ENCODE peak calls at places on chromosomes 16 and 17, in four cellular contexts. One of them, this sample, is unnamed.

GRCh38 chr16:3023415-3023668 is 400 bp downstream of the HCFC1R1 start:
- DNase-seq in activated CD8-positive, alpha-beta memory T cell treated with anti-CD3 and anti-CD28 coated beads for 1 hour: no peak
- DNase-seq in keratinocyte: no peak
- DNase-seq in GM23248: peak
- DNase-seq in this sample: peak

GRCh38 chr16:81237282-81237681 is 1.2 kb upstream of the BCO1 start:
- DNase-seq in keratinocyte: no peak
- DNase-seq in GM23248: no peak
- DNase-seq in activated CD8-positive, alpha-beta memory T cell treated with anti-CD3 and anti-CD28 coated beads for 1 hour: no peak
- DNase-seq in this sample: no peak

GRCh38 chr17:5694507-5694906 is 110.2 kb upstream of the NLRP1 start:
- DNase-seq in GM23248: no peak
- DNase-seq in keratinocyte: no peak
- DNase-seq in activated CD8-positive, alpha-beta memory T cell treated with anti-CD3 and anti-CD28 coated beads for 1 hour: no peak
- DNase-seq in this sample: no peak

GRCh38 chr17:40069751-40070643 is 7.2 kb downstream of the THRA start:
- DNase-seq in GM23248: peak
- DNase-seq in keratinocyte: no peak
- DNase-seq in activated CD8-positive, alpha-beta memory T cell treated with anti-CD3 and anti-CD28 coated beads for 1 hour: peak
- DNase-seq in this sample: no peak

GRCh38 chr16:57081744-57082143 is 10.6 kb upstream of the CPNE2 start:
- DNase-seq in GM23248: no peak
- DNase-seq in activated CD8-positive, alpha-beta memory T cell treated with anti-CD3 and anti-CD28 coated beads for 1 hour: no peak
- DNase-seq in keratinocyte: no peak
- DNase-seq in this sample: no peak

GRCh38 chr16:66984902-66985311 is 3.5 kb upstream of the CES4A start:
- DNase-seq in keratinocyte: no peak
- DNase-seq in activated CD8-positive, alpha-beta memory T cell treated with anti-CD3 and anti-CD28 coated beads for 1 hour: no peak
- DNase-seq in GM23248: no peak
- DNase-seq in this sample: no peak

GRCh38 chr17:7850970-7851437 is 3.9 kb upstream of the TMEM88 start:
- DNase-seq in keratinocyte: no peak
- DNase-seq in GM23248: no peak
- DNase-seq in activated CD8-positive, alpha-beta memory T cell treated with anti-CD3 and anti-CD28 coated beads for 1 hour: no peak
- DNase-seq in this sample: no peak

GRCh38 chr16:1413684-1414531 is 596 bp downstream of the UNKL start:
- DNase-seq in GM23248: peak
- DNase-seq in activated CD8-positive, alpha-beta memory T cell treated with anti-CD3 and anti-CD28 coated beads for 1 hour: no peak
- DNase-seq in keratinocyte: no peak
- DNase-seq in this sample: peak

GRCh38 chr17:76261421-76262215 is 3.5 kb upstream of the UBALD2 start:
- DNase-seq in GM23248: no peak
- DNase-seq in activated CD8-positive, alpha-beta memory T cell treated with anti-CD3 and anti-CD28 coated beads for 1 hour: no peak
- DNase-seq in keratinocyte: no peak
- DNase-seq in this sample: no peak

GRCh38 chr16:66262253-66263167 is 104.0 kb upstream of the CDH5 start:
- DNase-seq in GM23248: peak
- DNase-seq in keratinocyte: no peak
- DNase-seq in activated CD8-positive, alpha-beta memory T cell treated with anti-CD3 and anti-CD28 coated beads for 1 hour: no peak
- DNase-seq in this sample: no peak

GRCh38 chr16:80526418-80527061 is 14.3 kb upstream of the DYNLRB2 start:
- DNase-seq in activated CD8-positive, alpha-beta memory T cell treated with anti-CD3 and anti-CD28 coated beads for 1 hour: peak
- DNase-seq in keratinocyte: no peak
- DNase-seq in GM23248: peak
- DNase-seq in this sample: peak

GRCh38 chr17:49980703-49981197 is 11.8 kb downstream of the DLX4 start:
- DNase-seq in keratinocyte: peak
- DNase-seq in activated CD8-positive, alpha-beta memory T cell treated with anti-CD3 and anti-CD28 coated beads for 1 hour: no peak
- DNase-seq in GM23248: no peak
- DNase-seq in this sample: no peak

GRCh38 chr17:71022758-71023157 is 853.4 kb downstream of the KCNJ2 start:
- DNase-seq in activated CD8-positive, alpha-beta memory T cell treated with anti-CD3 and anti-CD28 coated beads for 1 hour: no peak
- DNase-seq in keratinocyte: no peak
- DNase-seq in GM23248: no peak
- DNase-seq in this sample: no peak

GRCh38 chr17:38456031-38456815 is 28.0 kb downstream of the ARHGAP23 start:
- DNase-seq in GM23248: no peak
- DNase-seq in keratinocyte: no peak
- DNase-seq in activated CD8-positive, alpha-beta memory T cell treated with anti-CD3 and anti-CD28 coated beads for 1 hour: no peak
- DNase-seq in this sample: no peak

GRCh38 chr17:14580494-14580893 is 279.6 kb downstream of the HS3ST3B1 start:
- DNase-seq in activated CD8-positive, alpha-beta memory T cell treated with anti-CD3 and anti-CD28 coated beads for 1 hour: no peak
- DNase-seq in keratinocyte: no peak
- DNase-seq in GM23248: peak
- DNase-seq in this sample: no peak

GRCh38 chr17:50476545-50477315 is 1.9 kb upstream of the RSAD1 start:
- DNase-seq in GM23248: no peak
- DNase-seq in activated CD8-positive, alpha-beta memory T cell treated with anti-CD3 and anti-CD28 coated beads for 1 hour: no peak
- DNase-seq in keratinocyte: no peak
- DNase-seq in this sample: no peak

GRCh38 chr17:15392326-15392739 is 50.9 kb upstream of the TEKT3 start:
- DNase-seq in activated CD8-positive, alpha-beta memory T cell treated with anti-CD3 and anti-CD28 coated beads for 1 hour: no peak
- DNase-seq in GM23248: peak
- DNase-seq in keratinocyte: peak
- DNase-seq in this sample: no peak

GRCh38 chr16:64428463-64428862 is 693.4 kb downstream of the CDH11 start:
- DNase-seq in activated CD8-positive, alpha-beta memory T cell treated with anti-CD3 and anti-CD28 coated beads for 1 hour: no peak
- DNase-seq in keratinocyte: no peak
- DNase-seq in GM23248: peak
- DNase-seq in this sample: peak

GRCh38 chr17:28370035-28370743 is at the start of gene VTN:
- DNase-seq in GM23248: peak
- DNase-seq in activated CD8-positive, alpha-beta memory T cell treated with anti-CD3 and anti-CD28 coated beads for 1 hour: no peak
- DNase-seq in keratinocyte: no peak
- DNase-seq in this sample: peak

GRCh38 chr16:30119428-30119827 is 3.6 kb downstream of the MAPK3 start:
- DNase-seq in keratinocyte: no peak
- DNase-seq in GM23248: peak
- DNase-seq in activated CD8-positive, alpha-beta memory T cell treated with anti-CD3 and anti-CD28 coated beads for 1 hour: no peak
- DNase-seq in this sample: no peak

GRCh38 chr16:12546918-12547607 is 256.6 kb downstream of the CPPED1 start:
- DNase-seq in activated CD8-positive, alpha-beta memory T cell treated with anti-CD3 and anti-CD28 coated beads for 1 hour: no peak
- DNase-seq in GM23248: peak
- DNase-seq in keratinocyte: no peak
- DNase-seq in this sample: no peak

GRCh38 chr17:73184133-73184993 is 8.5 kb upstream of the COG1 start:
- DNase-seq in activated CD8-positive, alpha-beta memory T cell treated with anti-CD3 and anti-CD28 coated beads for 1 hour: no peak
- DNase-seq in keratinocyte: no peak
- DNase-seq in GM23248: no peak
- DNase-seq in this sample: no peak

GRCh38 chr17:2083613-2084128 is 28.8 kb downstream of the HIC1 start:
- DNase-seq in activated CD8-positive, alpha-beta memory T cell treated with anti-CD3 and anti-CD28 coated beads for 1 hour: no peak
- DNase-seq in keratinocyte: no peak
- DNase-seq in GM23248: no peak
- DNase-seq in this sample: peak

GRCh38 chr16:82756283-82756599 is 129.5 kb downstream of the CDH13 start:
- DNase-seq in activated CD8-positive, alpha-beta memory T cell treated with anti-CD3 and anti-CD28 coated beads for 1 hour: no peak
- DNase-seq in keratinocyte: no peak
- DNase-seq in GM23248: no peak
- DNase-seq in this sample: no peak

GRCh38 chr16:22890976-22891375 is 77.0 kb downstream of the HS3ST2 start:
- DNase-seq in GM23248: no peak
- DNase-seq in activated CD8-positive, alpha-beta memory T cell treated with anti-CD3 and anti-CD28 coated beads for 1 hour: no peak
- DNase-seq in keratinocyte: no peak
- DNase-seq in this sample: no peak

GRCh38 chr17:72407336-72408121 is 286.7 kb downstream of the SOX9 start:
- DNase-seq in GM23248: peak
- DNase-seq in keratinocyte: no peak
- DNase-seq in activated CD8-positive, alpha-beta memory T cell treated with anti-CD3 and anti-CD28 coated beads for 1 hour: no peak
- DNase-seq in this sample: peak

GRCh38 chr16:77359065-77359502 is 75.8 kb downstream of the ADAMTS18 start:
- DNase-seq in activated CD8-positive, alpha-beta memory T cell treated with anti-CD3 and anti-CD28 coated beads for 1 hour: no peak
- DNase-seq in keratinocyte: no peak
- DNase-seq in GM23248: peak
- DNase-seq in this sample: peak

GRCh38 chr16:59046335-59046734 is 312.2 kb upstream of the GOT2 start:
- DNase-seq in activated CD8-positive, alpha-beta memory T cell treated with anti-CD3 and anti-CD28 coated beads for 1 hour: no peak
- DNase-seq in GM23248: no peak
- DNase-seq in keratinocyte: no peak
- DNase-seq in this sample: no peak

GRCh38 chr17:78375401-78376079 is 2.9 kb upstream of the PGS1 start:
- DNase-seq in keratinocyte: no peak
- DNase-seq in activated CD8-positive, alpha-beta memory T cell treated with anti-CD3 and anti-CD28 coated beads for 1 hour: no peak
- DNase-seq in GM23248: peak
- DNase-seq in this sample: peak

GRCh38 chr16:60945225-60945624 is 1091.0 kb downstream of the CDH8 start:
- DNase-seq in activated CD8-positive, alpha-beta memory T cell treated with anti-CD3 and anti-CD28 coated beads for 1 hour: no peak
- DNase-seq in keratinocyte: no peak
- DNase-seq in GM23248: no peak
- DNase-seq in this sample: no peak

GRCh38 chr16:81629896-81630631 is 149.0 kb upstream of the PLCG2 start:
- DNase-seq in keratinocyte: no peak
- DNase-seq in GM23248: no peak
- DNase-seq in activated CD8-positive, alpha-beta memory T cell treated with anti-CD3 and anti-CD28 coated beads for 1 hour: no peak
- DNase-seq in this sample: no peak

GRCh38 chr17:72743037-72743467 is 349.4 kb downstream of the SLC39A11 start:
- DNase-seq in GM23248: no peak
- DNase-seq in keratinocyte: no peak
- DNase-seq in activated CD8-positive, alpha-beta memory T cell treated with anti-CD3 and anti-CD28 coated beads for 1 hour: no peak
- DNase-seq in this sample: no peak

GRCh38 chr16:11768850-11769249 is 26.2 kb upstream of the TXNDC11 start:
- DNase-seq in activated CD8-positive, alpha-beta memory T cell treated with anti-CD3 and anti-CD28 coated beads for 1 hour: no peak
- DNase-seq in GM23248: no peak
- DNase-seq in keratinocyte: no peak
- DNase-seq in this sample: no peak